ENCODE peak calls at places on chromosome 6, in seven cellular contexts. R is cardiac fibroblast, C is HFFc6, L is A549, D is AG10803, J is MM.1S, T is prostate gland. U is an unnamed sample.
A peak's percentile ranks its signal among the peaks of the same experiment; 100 is the strongest.

GRCh38 chr6:149452062-149452939 is 32.5 kb downstream of the ZC3H12D start:
- DNase-seq in R (no peak), C (no peak), L (no peak), D (no peak), J (no peak), T (no peak), U (no peak)

GRCh38 chr6:159197251-159197650 is 28.1 kb downstream of the FNDC1 start:
- DNase-seq in R (no peak), C (no peak), L (no peak), D (no peak), J (no peak), T (no peak), U (no peak)

GRCh38 chr6:44078795-44079671 is 48.2 kb downstream of the MRPL14 start:
- DNase-seq in R (peak; percentile 77), C (peak; percentile 57), L (peak; percentile 73), D (peak; percentile 65), J (peak; percentile 68), T (peak; percentile 77), U (no peak)

GRCh38 chr6:43383021-43383667 is 13.7 kb upstream of the ZNF318 start:
- DNase-seq in R (peak; percentile 59), C (peak; percentile 30), L (no peak), D (peak; percentile 46), J (no peak), T (no peak), U (no peak)

GRCh38 chr6:46013639-46014038 is 2.0 kb downstream of the CLIC5 start:
- DNase-seq in R (no peak), C (no peak), L (no peak), D (no peak), J (no peak), T (no peak), U (no peak)

GRCh38 chr6:142566628-142567396 is 265.0 kb downstream of the ADGRG6 start:
- DNase-seq in R (peak; percentile 64), C (peak; percentile 55), L (peak; percentile 57), D (peak; percentile 60), J (peak; percentile 34), T (peak; percentile 20), U (no peak)

GRCh38 chr6:12286381-12287132 is 3.6 kb upstream of the EDN1 start:
- DNase-seq in R (peak; percentile 65), C (peak; percentile 82), L (no peak), D (peak; percentile 88), J (no peak), T (peak; percentile 29), U (no peak)

GRCh38 chr6:155265843-155266535 is 2.2 kb downstream of the CLDN20 start:
- DNase-seq in R (no peak), C (peak; percentile 6), L (no peak), D (no peak), J (no peak), T (no peak), U (no peak)

GRCh38 chr6:35197196-35197595 is 16.6 kb upstream of the SCUBE3 start:
- DNase-seq in R (no peak), C (no peak), L (no peak), D (no peak), J (no peak), T (no peak), U (no peak)

GRCh38 chr6:111210074-111210729 is 122.9 kb downstream of the SLC16A10 start:
- DNase-seq in R (peak; percentile 76), C (peak; percentile 64), L (peak; percentile 51), D (peak; percentile 58), J (peak; percentile 57), T (peak; percentile 44), U (no peak)

GRCh38 chr6:164185342-164185920 is 770.9 kb downstream of the QKI start:
- DNase-seq in R (no peak), C (no peak), L (no peak), D (no peak), J (no peak), T (no peak), U (no peak)

GRCh38 chr6:41707565-41708200 is 27.7 kb downstream of the TFEB start:
- DNase-seq in R (no peak), C (no peak), L (no peak), D (no peak), J (no peak), T (no peak), U (no peak)

GRCh38 chr6:47016236-47016635 is 25.9 kb downstream of the ADGRF1 start:
- DNase-seq in R (no peak), C (no peak), L (no peak), D (no peak), J (no peak), T (no peak), U (no peak)

GRCh38 chr6:156190270-156190669 is 586.9 kb upstream of the ARID1B start:
- DNase-seq in R (no peak), C (no peak), L (no peak), D (no peak), J (no peak), T (no peak), U (no peak)

GRCh38 chr6:105263685-105264298 is 84.0 kb upstream of the POPDC3 start:
- DNase-seq in R (no peak), C (no peak), L (no peak), D (no peak), J (no peak), T (no peak), U (peak; percentile 61)

GRCh38 chr6:53447869-53448268 is 97.0 kb downstream of the GCLC start:
- DNase-seq in R (no peak), C (no peak), L (no peak), D (no peak), J (no peak), T (no peak), U (no peak)

GRCh38 chr6:68958327-68958726 is 323.2 kb downstream of the ADGRB3 start:
- DNase-seq in R (peak; percentile 11), C (no peak), L (peak; percentile 4), D (peak; percentile 1), J (peak; percentile 7), T (no peak), U (peak; percentile 4)

GRCh38 chr6:4820704-4821276 is 44.6 kb downstream of the CDYL start:
- DNase-seq in R (peak; percentile 21), C (peak; percentile 84), L (no peak), D (peak; percentile 89), J (no peak), T (no peak), U (no peak)

GRCh38 chr6:84862843-84863242 is 98.4 kb upstream of the TBX18 start:
- DNase-seq in R (no peak), C (no peak), L (no peak), D (no peak), J (no peak), T (no peak), U (no peak)

GRCh38 chr6:89640804-89641203 is 2.3 kb upstream of the LYRM2 start:
- DNase-seq in R (peak; percentile 2), C (peak; percentile 84), L (no peak), D (peak; percentile 40), J (no peak), T (no peak), U (peak; percentile 73)

GRCh38 chr6:89637960-89638319 is 607 bp downstream of the LYRM2 start:
- DNase-seq in R (no peak), C (no peak), L (peak; percentile 3), D (no peak), J (no peak), T (no peak), U (no peak)

GRCh38 chr6:89643411-89643810 is 4.9 kb upstream of the LYRM2 start:
- DNase-seq in R (no peak), C (no peak), L (no peak), D (no peak), J (no peak), T (no peak), U (no peak)

DNA sequence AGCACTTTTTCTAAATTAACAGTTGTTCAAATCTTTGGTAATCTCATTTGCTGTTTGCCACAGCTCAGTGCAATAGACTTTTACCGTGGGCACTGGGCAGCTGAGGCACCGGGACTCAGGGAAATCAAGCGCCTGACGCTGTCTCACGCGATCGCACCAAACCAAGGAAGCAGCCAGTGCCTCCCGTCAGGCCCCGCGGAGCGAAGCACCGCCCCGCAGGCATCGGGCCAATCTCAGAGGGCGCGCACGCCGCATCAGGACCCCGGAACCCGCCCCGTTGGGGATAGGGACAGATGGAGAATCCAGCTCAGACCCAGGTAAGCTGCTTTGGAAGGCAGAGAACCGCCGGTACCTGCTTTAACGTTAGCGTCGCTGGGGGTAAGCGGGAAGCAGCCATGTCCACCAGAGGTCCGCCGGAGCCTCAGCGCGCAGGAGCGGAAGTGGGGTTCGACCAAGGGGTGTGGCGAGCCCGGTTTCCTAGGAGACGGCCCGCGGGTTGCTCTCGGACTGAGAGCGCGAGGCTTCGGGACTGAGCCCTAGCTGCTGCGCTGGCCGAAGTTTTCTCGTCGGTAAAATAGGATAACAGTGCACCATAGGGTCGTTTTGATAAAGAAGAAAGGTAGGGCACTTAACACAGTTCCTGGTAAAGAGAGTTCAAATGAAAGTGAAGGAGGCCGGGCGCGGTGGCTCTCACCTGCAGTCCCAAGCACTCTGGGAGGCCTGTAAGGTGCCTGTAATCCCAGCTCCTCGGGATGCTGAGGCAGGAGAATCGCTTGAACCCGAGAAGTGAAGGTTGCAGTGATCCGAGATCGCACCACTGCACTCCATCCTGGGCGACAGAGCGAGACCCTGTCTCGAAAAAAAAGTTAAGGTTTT is at the start of gene LYRM2:
- DNase-seq in R (peak; percentile 94), C (peak; percentile 93), L (peak; percentile 87), D (peak; percentile 91), J (peak; percentile 90), T (peak; percentile 91), U (peak; percentile 82)
- TF ChIP-seq CTCF in R (peak; percentile 15), C (no peak), L (no peak), D (peak; percentile 7), J (no peak), T (peak; percentile 41), U (peak; percentile 6)

DNA sequence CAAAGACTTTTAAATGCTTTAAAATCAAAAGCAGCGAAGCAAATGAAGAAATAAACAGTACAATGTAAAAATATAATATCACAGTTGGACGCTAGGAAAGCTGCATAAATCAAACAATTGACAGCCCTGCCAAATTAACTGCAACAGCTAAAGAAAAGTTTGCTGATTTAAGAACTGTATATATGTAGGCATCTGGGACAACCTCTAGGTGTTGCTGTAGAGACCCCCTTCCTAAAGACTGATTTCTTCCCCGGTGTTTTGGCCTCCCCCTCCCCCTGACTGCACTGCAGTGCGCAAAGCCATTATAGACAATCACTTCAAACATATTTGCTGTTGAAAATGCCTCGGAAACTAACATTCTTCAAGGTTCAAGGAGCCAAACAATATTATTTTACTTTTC is 1.1 kb downstream of the ELOVL4 start:
- DNase-seq in R (peak; percentile 41), C (peak; percentile 18), L (peak; percentile 23), D (peak; percentile 13), J (peak; percentile 50), T (no peak), U (no peak)
- TF ChIP-seq CTCF in R (peak; percentile 58), C (peak; percentile 68), L (no peak), D (peak; percentile 48), J (peak; percentile 56), T (peak; percentile 7), U (peak; percentile 66)

DNA sequence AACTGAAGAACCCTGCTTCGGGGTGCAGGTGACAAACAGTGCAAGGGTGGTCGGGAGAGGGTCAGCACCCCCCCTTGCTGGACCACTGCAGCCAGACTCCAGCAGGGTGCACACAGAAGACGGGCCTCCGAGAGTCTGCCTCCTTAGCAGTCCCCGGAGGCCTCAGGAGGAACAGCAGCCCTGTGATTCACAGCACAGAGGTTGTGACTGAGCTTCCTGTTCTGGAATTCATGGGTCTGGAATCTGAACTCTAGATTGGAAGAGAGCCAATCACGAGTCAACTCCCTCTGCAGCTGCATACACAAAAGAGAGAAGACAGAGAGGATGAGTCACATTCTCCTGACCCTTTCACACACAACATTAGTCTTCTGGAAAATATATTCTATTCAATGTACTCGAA is 249.0 kb upstream of the OPRM1 start:
- DNase-seq in R (peak; percentile 87), C (peak; percentile 9), L (peak; percentile 43), D (peak; percentile 8), J (no peak), T (no peak), U (peak; percentile 52)
- TF ChIP-seq CTCF in R (peak; percentile 46), C (no peak), L (no peak), D (no peak), J (no peak), T (no peak), U (peak; percentile 13)

GRCh38 chr6:154166140-154166539 is 127.1 kb downstream of the OPRM1 start:
- DNase-seq in R (no peak), C (no peak), L (no peak), D (no peak), J (no peak), T (no peak), U (no peak)
- TF ChIP-seq CTCF in R (no peak), C (peak; percentile 21), L (no peak), D (no peak), J (no peak), T (no peak), U (no peak)

U was measured in retinal pigment epithelial cell.